ENCODE peak calls at places on chromosomes 4 and X, in six cellular contexts. One of them, this sample, is unnamed.
A peak's percentile ranks its signal among the peaks of the same experiment; 100 is the strongest.

GRCh38 chr4:81818385-81818784 is 346.7 kb upstream of the RASGEF1B start:
- DNase-seq in sigmoid colon: no peak
- DNase-seq in K562: no peak
- DNase-seq in suprapubic skin: no peak
- DNase-seq in esophagus muscularis mucosa: no peak
- DNase-seq in transverse colon: no peak
- DNase-seq in this sample: no peak

GRCh38 chr4:106194801-106195200 is 121.2 kb downstream of the TBCK start:
- DNase-seq in sigmoid colon: no peak
- DNase-seq in K562: no peak
- DNase-seq in suprapubic skin: no peak
- DNase-seq in esophagus muscularis mucosa: no peak
- DNase-seq in transverse colon: no peak
- DNase-seq in this sample: no peak

GRCh38 chr4:158682071-158682470 is 10.0 kb downstream of the ETFDH start:
- DNase-seq in sigmoid colon: no peak
- DNase-seq in K562: no peak
- DNase-seq in suprapubic skin: no peak
- DNase-seq in esophagus muscularis mucosa: no peak
- DNase-seq in transverse colon: no peak
- DNase-seq in this sample: no peak

GRCh38 chr4:181701911-181702310 is 541.3 kb upstream of the TENM3 start:
- DNase-seq in sigmoid colon: no peak
- DNase-seq in K562: no peak
- DNase-seq in suprapubic skin: no peak
- DNase-seq in esophagus muscularis mucosa: no peak
- DNase-seq in transverse colon: no peak
- DNase-seq in this sample: no peak

GRCh38 chrX:133365886-133366611 is 49.2 kb downstream of the GPC4 start:
- DNase-seq in sigmoid colon: no peak
- DNase-seq in K562: no peak
- DNase-seq in suprapubic skin: no peak
- DNase-seq in esophagus muscularis mucosa: no peak
- DNase-seq in transverse colon: no peak
- DNase-seq in this sample: no peak

GRCh38 chr4:25621027-25621930 is 34.4 kb upstream of the SLC34A2 start:
- DNase-seq in sigmoid colon: no peak
- DNase-seq in K562: no peak
- DNase-seq in suprapubic skin: no peak
- DNase-seq in esophagus muscularis mucosa: no peak
- DNase-seq in transverse colon: no peak
- DNase-seq in this sample: no peak

GRCh38 chr4:189001283-189001970 is 862.2 kb downstream of the TRIML1 start:
- DNase-seq in sigmoid colon: no peak
- DNase-seq in K562: no peak
- DNase-seq in suprapubic skin: no peak
- DNase-seq in esophagus muscularis mucosa: no peak
- DNase-seq in transverse colon: no peak
- DNase-seq in this sample: no peak

GRCh38 chrX:39899876-39900787 is 197.6 kb downstream of the BCOR start:
- DNase-seq in sigmoid colon: no peak
- DNase-seq in K562: no peak
- DNase-seq in suprapubic skin: peak; percentile 5
- DNase-seq in esophagus muscularis mucosa: no peak
- DNase-seq in transverse colon: no peak
- DNase-seq in this sample: no peak

GRCh38 chr4:67700874-67701850 is at the start of gene UBA6:
- DNase-seq in sigmoid colon: peak; percentile 98
- DNase-seq in K562: peak; percentile 95
- DNase-seq in suprapubic skin: peak; percentile 97
- DNase-seq in esophagus muscularis mucosa: peak; percentile 99
- DNase-seq in transverse colon: peak; percentile 98
- DNase-seq in this sample: peak; percentile 98

GRCh38 chr4:89101256-89102161 is 9.8 kb upstream of the TIGD2 start:
- DNase-seq in sigmoid colon: no peak
- DNase-seq in K562: no peak
- DNase-seq in suprapubic skin: no peak
- DNase-seq in esophagus muscularis mucosa: no peak
- DNase-seq in transverse colon: no peak
- DNase-seq in this sample: no peak

GRCh38 chrX:44039556-44039955 is 66.4 kb upstream of the NDP start:
- DNase-seq in sigmoid colon: no peak
- DNase-seq in K562: no peak
- DNase-seq in suprapubic skin: no peak
- DNase-seq in esophagus muscularis mucosa: no peak
- DNase-seq in transverse colon: no peak
- DNase-seq in this sample: no peak

GRCh38 chrX:125205084-125205917 is 114.4 kb upstream of the TEX13C start:
- DNase-seq in sigmoid colon: peak; percentile 76
- DNase-seq in K562: no peak
- DNase-seq in suprapubic skin: peak; percentile 72
- DNase-seq in esophagus muscularis mucosa: no peak
- DNase-seq in transverse colon: peak; percentile 12
- DNase-seq in this sample: no peak

GRCh38 chr4:85209161-85209560 is 242.7 kb upstream of the WDFY3 start:
- DNase-seq in sigmoid colon: no peak
- DNase-seq in K562: no peak
- DNase-seq in suprapubic skin: no peak
- DNase-seq in esophagus muscularis mucosa: no peak
- DNase-seq in transverse colon: no peak
- DNase-seq in this sample: no peak

GRCh38 chr4:8468746-8469535 is 28.4 kb downstream of the TRMT44 start:
- DNase-seq in sigmoid colon: peak; percentile 82
- DNase-seq in K562: peak; percentile 77
- DNase-seq in suprapubic skin: no peak
- DNase-seq in esophagus muscularis mucosa: no peak
- DNase-seq in transverse colon: peak; percentile 55
- DNase-seq in this sample: no peak

GRCh38 chr4:181761130-181761529 is 482.1 kb upstream of the TENM3 start:
- DNase-seq in sigmoid colon: no peak
- DNase-seq in K562: no peak
- DNase-seq in suprapubic skin: no peak
- DNase-seq in esophagus muscularis mucosa: no peak
- DNase-seq in transverse colon: no peak
- DNase-seq in this sample: no peak

GRCh38 chrX:1464282-1465131 is 11.8 kb upstream of the ASMTL start:
- DNase-seq in sigmoid colon: peak; percentile 58
- DNase-seq in K562: no peak
- DNase-seq in suprapubic skin: no peak
- DNase-seq in esophagus muscularis mucosa: peak; percentile 81
- DNase-seq in transverse colon: no peak
- DNase-seq in this sample: peak; percentile 85

GRCh38 chr4:161762796-161763195 is 401.0 kb downstream of the FSTL5 start:
- DNase-seq in sigmoid colon: no peak
- DNase-seq in K562: no peak
- DNase-seq in suprapubic skin: no peak
- DNase-seq in esophagus muscularis mucosa: no peak
- DNase-seq in transverse colon: no peak
- DNase-seq in this sample: no peak

GRCh38 chrX:14899607-14900006 is 26.4 kb downstream of the MOSPD2 start:
- DNase-seq in sigmoid colon: no peak
- DNase-seq in K562: peak; percentile 39
- DNase-seq in suprapubic skin: no peak
- DNase-seq in esophagus muscularis mucosa: no peak
- DNase-seq in transverse colon: no peak
- DNase-seq in this sample: no peak

GRCh38 chr4:122044496-122044895 is 92.6 kb upstream of the TRPC3 start:
- DNase-seq in sigmoid colon: no peak
- DNase-seq in K562: no peak
- DNase-seq in suprapubic skin: no peak
- DNase-seq in esophagus muscularis mucosa: no peak
- DNase-seq in transverse colon: no peak
- DNase-seq in this sample: no peak

GRCh38 chrX:43423876-43424275 is 232.2 kb upstream of the MAOA start:
- DNase-seq in sigmoid colon: no peak
- DNase-seq in K562: no peak
- DNase-seq in suprapubic skin: no peak
- DNase-seq in esophagus muscularis mucosa: no peak
- DNase-seq in transverse colon: no peak
- DNase-seq in this sample: no peak

GRCh38 chrX:153447581-153447960 is 1.7 kb upstream of the TREX2 start:
- DNase-seq in sigmoid colon: no peak
- DNase-seq in K562: no peak
- DNase-seq in suprapubic skin: no peak
- DNase-seq in esophagus muscularis mucosa: no peak
- DNase-seq in transverse colon: no peak
- DNase-seq in this sample: no peak

GRCh38 chrX:153446950-153447580 is 1.2 kb upstream of the TREX2 start:
- DNase-seq in sigmoid colon: peak; percentile 57
- DNase-seq in K562: no peak
- DNase-seq in suprapubic skin: no peak
- DNase-seq in esophagus muscularis mucosa: no peak
- DNase-seq in transverse colon: no peak
- DNase-seq in this sample: no peak

GRCh38 chrX:153445106-153445855 is 575 bp downstream of the TREX2 start:
- DNase-seq in sigmoid colon: peak; percentile 57
- DNase-seq in K562: no peak
- DNase-seq in suprapubic skin: no peak
- DNase-seq in esophagus muscularis mucosa: no peak
- DNase-seq in transverse colon: no peak
- DNase-seq in this sample: no peak

GRCh38 chrX:153446636-153446936 is 730 bp upstream of the TREX2 start:
- DNase-seq in sigmoid colon: peak; percentile 66
- DNase-seq in K562: no peak
- DNase-seq in suprapubic skin: no peak
- DNase-seq in esophagus muscularis mucosa: no peak
- DNase-seq in transverse colon: no peak
- DNase-seq in this sample: no peak

GRCh38 chrX:153445856-153446635 is at the start of gene TREX2:
- DNase-seq in sigmoid colon: peak; percentile 55
- DNase-seq in K562: no peak
- DNase-seq in suprapubic skin: no peak
- DNase-seq in esophagus muscularis mucosa: no peak
- DNase-seq in transverse colon: no peak
- DNase-seq in this sample: no peak
- H3K36me3 ChIP-seq in sigmoid colon: no peaks in the 10 kb centered on the region
- H3K36me3 ChIP-seq in K562: peaks cover 12% of the 10 kb centered on the region
- H3K36me3 ChIP-seq in suprapubic skin: peaks cover 9% of the 10 kb centered on the region
- H3K36me3 ChIP-seq in esophagus muscularis mucosa: no peaks in the 10 kb centered on the region
- H3K36me3 ChIP-seq in transverse colon: no peaks in the 10 kb centered on the region
- H3K36me3 ChIP-seq in this sample: no peaks in the 10 kb centered on the region

GRCh38 chr4:173330590-173330989 is 3.6 kb downstream of the HMGB2 start:
- DNase-seq in sigmoid colon: no peak
- DNase-seq in K562: no peak
- DNase-seq in suprapubic skin: no peak
- DNase-seq in esophagus muscularis mucosa: no peak
- DNase-seq in transverse colon: no peak
- DNase-seq in this sample: no peak
- TF ChIP-seq POLR2A in sigmoid colon: no peak
- TF ChIP-seq POLR2A in K562: peak; percentile 70
- TF ChIP-seq POLR2A in suprapubic skin: no peak
- TF ChIP-seq POLR2A in esophagus muscularis mucosa: no peak
- TF ChIP-seq POLR2A in transverse colon: no peak
- TF ChIP-seq POLR2A in this sample: no peak

DNA sequence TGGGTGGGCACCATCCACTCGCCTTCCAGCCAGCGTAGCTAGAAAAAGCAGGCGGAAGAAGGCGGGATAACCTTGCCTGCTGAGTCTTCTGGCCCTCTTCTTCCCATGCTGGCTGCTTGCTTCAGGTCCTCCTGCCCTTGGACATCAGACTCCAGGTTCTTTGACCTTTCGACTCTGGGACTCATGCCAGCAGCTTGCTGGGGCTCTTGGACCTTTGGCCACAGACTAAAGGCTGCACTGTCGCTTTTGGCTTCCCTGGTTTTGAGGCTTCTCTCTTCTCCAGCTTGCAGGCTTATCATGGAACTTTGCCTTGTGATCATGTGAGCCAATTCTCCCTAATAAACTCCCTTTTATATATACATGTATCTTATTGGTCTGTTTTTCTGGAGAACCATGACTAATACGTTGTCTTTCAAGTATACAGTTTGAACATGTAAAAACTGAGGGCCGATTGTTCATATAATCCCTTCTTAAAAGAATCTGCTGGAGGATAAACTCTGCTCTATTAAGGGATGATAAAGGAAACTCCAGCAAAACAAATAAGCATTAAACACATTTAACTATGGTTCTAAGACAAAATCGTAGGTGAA is 116.6 kb upstream of the LCORL start:
- DNase-seq in sigmoid colon: no peak
- DNase-seq in K562: no peak
- DNase-seq in suprapubic skin: no peak
- DNase-seq in esophagus muscularis mucosa: no peak
- DNase-seq in transverse colon: peak; percentile 8
- DNase-seq in this sample: no peak
- TF ChIP-seq POLR2AphosphoS5 in sigmoid colon: no peak
- TF ChIP-seq POLR2AphosphoS5 in K562: no peak
- TF ChIP-seq POLR2AphosphoS5 in suprapubic skin: no peak
- TF ChIP-seq POLR2AphosphoS5 in esophagus muscularis mucosa: no peak
- TF ChIP-seq POLR2AphosphoS5 in transverse colon: no peak
- TF ChIP-seq POLR2AphosphoS5 in this sample: no peak

GRCh38 chr4:55424791-55425190 is 29.0 kb downstream of the TMEM165 start:
- DNase-seq in sigmoid colon: no peak
- DNase-seq in K562: no peak
- DNase-seq in suprapubic skin: no peak
- DNase-seq in esophagus muscularis mucosa: no peak
- DNase-seq in transverse colon: no peak
- DNase-seq in this sample: no peak
- H3K36me3 ChIP-seq in sigmoid colon: peaks cover 7% of the 10 kb centered on the region
- H3K36me3 ChIP-seq in K562: peaks cover 93% of the 10 kb centered on the region
- H3K36me3 ChIP-seq in suprapubic skin: peaks cover 91% of the 10 kb centered on the region
- H3K36me3 ChIP-seq in esophagus muscularis mucosa: peaks cover 14% of the 10 kb centered on the region
- H3K36me3 ChIP-seq in transverse colon: no peaks in the 10 kb centered on the region
- H3K36me3 ChIP-seq in this sample: no peaks in the 10 kb centered on the region

GRCh38 chr4:55216871-55217635 is 91.7 kb upstream of the KDR start:
- DNase-seq in sigmoid colon: no peak
- DNase-seq in K562: no peak
- DNase-seq in suprapubic skin: no peak
- DNase-seq in esophagus muscularis mucosa: no peak
- DNase-seq in transverse colon: no peak
- DNase-seq in this sample: no peak
- TF ChIP-seq POLR2A in sigmoid colon: no peak
- TF ChIP-seq POLR2A in K562: no peak
- TF ChIP-seq POLR2A in suprapubic skin: no peak
- TF ChIP-seq POLR2A in esophagus muscularis mucosa: no peak
- TF ChIP-seq POLR2A in transverse colon: no peak
- TF ChIP-seq POLR2A in this sample: no peak

GRCh38 chr4:1239141-1239948 is 9.6 kb downstream of the CTBP1 start:
- DNase-seq in sigmoid colon: peak; percentile 54
- DNase-seq in K562: no peak
- DNase-seq in suprapubic skin: peak; percentile 48
- DNase-seq in esophagus muscularis mucosa: no peak
- DNase-seq in transverse colon: peak; percentile 7
- DNase-seq in this sample: no peak
- TF ChIP-seq POLR2AphosphoS5 in sigmoid colon: no peak
- TF ChIP-seq POLR2AphosphoS5 in K562: no peak
- TF ChIP-seq POLR2AphosphoS5 in suprapubic skin: no peak
- TF ChIP-seq POLR2AphosphoS5 in esophagus muscularis mucosa: no peak
- TF ChIP-seq POLR2AphosphoS5 in transverse colon: no peak
- TF ChIP-seq POLR2AphosphoS5 in this sample: no peak

This sample was measured in vagina.